ENCODE peak calls at places on chromosomes 16 and 17, in seven cellular contexts. One of them, this sample, is unnamed.
A peak's percentile ranks its signal among the peaks of the same experiment; 100 is the strongest.

GRCh38 chr17:80942360-80943345 is 49.0 kb upstream of the CHMP6 start:
- DNase-seq in upper lobe of right lung: peak; percentile 82
- DNase-seq in pancreas: peak; percentile 66
- DNase-seq in A549: no peak
- DNase-seq in tibial artery: peak; percentile 97
- DNase-seq in neural progenitor cell: no peak
- DNase-seq in mammary epithelial cell: no peak
- DNase-seq in this sample: no peak

GRCh38 chr16:83785455-83785854 is 22.3 kb upstream of the HSBP1 start:
- DNase-seq in upper lobe of right lung: no peak
- DNase-seq in pancreas: no peak
- DNase-seq in A549: no peak
- DNase-seq in tibial artery: no peak
- DNase-seq in neural progenitor cell: no peak
- DNase-seq in mammary epithelial cell: no peak
- DNase-seq in this sample: no peak

GRCh38 chr16:85457366-85457765 is 155.8 kb upstream of the GSE1 start:
- DNase-seq in upper lobe of right lung: no peak
- DNase-seq in pancreas: no peak
- DNase-seq in A549: no peak
- DNase-seq in tibial artery: no peak
- DNase-seq in neural progenitor cell: no peak
- DNase-seq in mammary epithelial cell: peak; percentile 46
- DNase-seq in this sample: peak; percentile 27

GRCh38 chr17:44112284-44113280 is 10.9 kb downstream of the HDAC5 start:
- DNase-seq in upper lobe of right lung: no peak
- DNase-seq in pancreas: no peak
- DNase-seq in A549: no peak
- DNase-seq in tibial artery: no peak
- DNase-seq in neural progenitor cell: no peak
- DNase-seq in mammary epithelial cell: no peak
- DNase-seq in this sample: no peak

GRCh38 chr17:65099941-65100315 is 37.2 kb upstream of the RGS9 start:
- DNase-seq in upper lobe of right lung: peak; percentile 70
- DNase-seq in pancreas: no peak
- DNase-seq in A549: peak; percentile 87
- DNase-seq in tibial artery: peak; percentile 49
- DNase-seq in neural progenitor cell: no peak
- DNase-seq in mammary epithelial cell: peak; percentile 83
- DNase-seq in this sample: peak; percentile 79

GRCh38 chr16:2810651-2811050 is 6.4 kb upstream of the PRSS21 start:
- DNase-seq in upper lobe of right lung: peak; percentile 23
- DNase-seq in pancreas: peak; percentile 24
- DNase-seq in A549: no peak
- DNase-seq in tibial artery: no peak
- DNase-seq in neural progenitor cell: no peak
- DNase-seq in mammary epithelial cell: no peak
- DNase-seq in this sample: no peak

GRCh38 chr16:74740795-74741304 is 33.8 kb downstream of the FA2H start:
- DNase-seq in upper lobe of right lung: no peak
- DNase-seq in pancreas: peak; percentile 87
- DNase-seq in A549: peak; percentile 95
- DNase-seq in tibial artery: no peak
- DNase-seq in neural progenitor cell: no peak
- DNase-seq in mammary epithelial cell: peak; percentile 83
- DNase-seq in this sample: peak; percentile 74

GRCh38 chr16:84218176-84218776 is 21.5 kb downstream of the KCNG4 start:
- DNase-seq in upper lobe of right lung: no peak
- DNase-seq in pancreas: no peak
- DNase-seq in A549: no peak
- DNase-seq in tibial artery: no peak
- DNase-seq in neural progenitor cell: no peak
- DNase-seq in mammary epithelial cell: no peak
- DNase-seq in this sample: no peak

GRCh38 chr16:81601008-81601428 is 156.4 kb downstream of the CMIP start:
- DNase-seq in upper lobe of right lung: no peak
- DNase-seq in pancreas: no peak
- DNase-seq in A549: peak; percentile 62
- DNase-seq in tibial artery: peak; percentile 35
- DNase-seq in neural progenitor cell: no peak
- DNase-seq in mammary epithelial cell: peak; percentile 97
- DNase-seq in this sample: peak; percentile 94

GRCh38 chr17:79711715-79712305 is 18.9 kb upstream of the ENPP7 start:
- DNase-seq in upper lobe of right lung: no peak
- DNase-seq in pancreas: no peak
- DNase-seq in A549: no peak
- DNase-seq in tibial artery: no peak
- DNase-seq in neural progenitor cell: no peak
- DNase-seq in mammary epithelial cell: no peak
- DNase-seq in this sample: no peak

GRCh38 chr17:27751166-27751565 is 49.2 kb downstream of the NOS2 start:
- DNase-seq in upper lobe of right lung: peak; percentile 40
- DNase-seq in pancreas: no peak
- DNase-seq in A549: no peak
- DNase-seq in tibial artery: no peak
- DNase-seq in neural progenitor cell: no peak
- DNase-seq in mammary epithelial cell: no peak
- DNase-seq in this sample: no peak

GRCh38 chr16:66052745-66053144 is 313.7 kb upstream of the CDH5 start:
- DNase-seq in upper lobe of right lung: no peak
- DNase-seq in pancreas: no peak
- DNase-seq in A549: no peak
- DNase-seq in tibial artery: no peak
- DNase-seq in neural progenitor cell: no peak
- DNase-seq in mammary epithelial cell: no peak
- DNase-seq in this sample: no peak

GRCh38 chr17:17681187-17681743 is at the start of gene RAI1:
- DNase-seq in upper lobe of right lung: peak; percentile 91
- DNase-seq in pancreas: peak; percentile 90
- DNase-seq in A549: peak; percentile 74
- DNase-seq in tibial artery: peak; percentile 59
- DNase-seq in neural progenitor cell: peak; percentile 90
- DNase-seq in mammary epithelial cell: peak; percentile 71
- DNase-seq in this sample: no peak

GRCh38 chr16:65409505-65409904 is 287.6 kb upstream of the CDH11 start:
- DNase-seq in upper lobe of right lung: no peak
- DNase-seq in pancreas: no peak
- DNase-seq in A549: no peak
- DNase-seq in tibial artery: no peak
- DNase-seq in neural progenitor cell: no peak
- DNase-seq in mammary epithelial cell: peak; percentile 64
- DNase-seq in this sample: peak; percentile 49

GRCh38 chr16:19748389-19749110 is 30.5 kb downstream of the IQCK start:
- DNase-seq in upper lobe of right lung: no peak
- DNase-seq in pancreas: no peak
- DNase-seq in A549: no peak
- DNase-seq in tibial artery: no peak
- DNase-seq in neural progenitor cell: no peak
- DNase-seq in mammary epithelial cell: no peak
- DNase-seq in this sample: peak; percentile 29

GRCh38 chr17:31499771-31500554 is 108.5 kb downstream of the RAB11FIP4 start:
- DNase-seq in upper lobe of right lung: peak; percentile 89
- DNase-seq in pancreas: peak; percentile 71
- DNase-seq in A549: no peak
- DNase-seq in tibial artery: no peak
- DNase-seq in neural progenitor cell: peak; percentile 51
- DNase-seq in mammary epithelial cell: peak; percentile 87
- DNase-seq in this sample: no peak

GRCh38 chr16:49513040-49513439 is 139.4 kb downstream of the C16orf78 start:
- DNase-seq in upper lobe of right lung: peak; percentile 6
- DNase-seq in pancreas: no peak
- DNase-seq in A549: peak; percentile 31
- DNase-seq in tibial artery: no peak
- DNase-seq in neural progenitor cell: peak; percentile 53
- DNase-seq in mammary epithelial cell: no peak
- DNase-seq in this sample: no peak

GRCh38 chr16:86317617-86318021 is 192.7 kb upstream of the FOXF1 start:
- DNase-seq in upper lobe of right lung: no peak
- DNase-seq in pancreas: no peak
- DNase-seq in A549: no peak
- DNase-seq in tibial artery: no peak
- DNase-seq in neural progenitor cell: no peak
- DNase-seq in mammary epithelial cell: no peak
- DNase-seq in this sample: no peak

GRCh38 chr16:15876503-15876902 is 11.9 kb downstream of the CEP20 start:
- DNase-seq in upper lobe of right lung: no peak
- DNase-seq in pancreas: no peak
- DNase-seq in A549: no peak
- DNase-seq in tibial artery: no peak
- DNase-seq in neural progenitor cell: no peak
- DNase-seq in mammary epithelial cell: no peak
- DNase-seq in this sample: no peak

GRCh38 chr17:76146053-76146875 is 5.2 kb upstream of the FOXJ1 start:
- DNase-seq in upper lobe of right lung: no peak
- DNase-seq in pancreas: no peak
- DNase-seq in A549: no peak
- DNase-seq in tibial artery: no peak
- DNase-seq in neural progenitor cell: no peak
- DNase-seq in mammary epithelial cell: no peak
- DNase-seq in this sample: no peak

GRCh38 chr16:72536673-72537435 is 364.9 kb upstream of the PMFBP1 start:
- DNase-seq in upper lobe of right lung: no peak
- DNase-seq in pancreas: no peak
- DNase-seq in A549: no peak
- DNase-seq in tibial artery: no peak
- DNase-seq in neural progenitor cell: no peak
- DNase-seq in mammary epithelial cell: no peak
- DNase-seq in this sample: no peak

GRCh38 chr17:53428913-53429312 is 393.8 kb upstream of the KIF2B start:
- DNase-seq in upper lobe of right lung: no peak
- DNase-seq in pancreas: no peak
- DNase-seq in A549: no peak
- DNase-seq in tibial artery: no peak
- DNase-seq in neural progenitor cell: no peak
- DNase-seq in mammary epithelial cell: no peak
- DNase-seq in this sample: no peak
- H3K4me1 ChIP-seq in upper lobe of right lung: no peaks in the 10 kb centered on the region
- H3K4me1 ChIP-seq in pancreas: no peaks in the 10 kb centered on the region
- H3K4me1 ChIP-seq in A549: no peaks in the 10 kb centered on the region
- H3K4me1 ChIP-seq in tibial artery: no peaks in the 10 kb centered on the region
- H3K4me1 ChIP-seq in neural progenitor cell: no peaks in the 10 kb centered on the region
- H3K4me1 ChIP-seq in mammary epithelial cell: no peaks in the 10 kb centered on the region
- H3K4me1 ChIP-seq in this sample: no peaks in the 10 kb centered on the region

GRCh38 chr17:20063665-20064648 is 54.8 kb downstream of the SPECC1 start:
- DNase-seq in upper lobe of right lung: peak; percentile 67
- DNase-seq in pancreas: no peak
- DNase-seq in A549: peak; percentile 86
- DNase-seq in tibial artery: peak; percentile 94
- DNase-seq in neural progenitor cell: no peak
- DNase-seq in mammary epithelial cell: peak; percentile 90
- DNase-seq in this sample: peak; percentile 64
- TF ChIP-seq CTCF in upper lobe of right lung: no peak
- TF ChIP-seq CTCF in pancreas: no peak
- TF ChIP-seq CTCF in A549: no peak
- TF ChIP-seq CTCF in tibial artery: no peak
- TF ChIP-seq CTCF in neural progenitor cell: no peak
- TF ChIP-seq CTCF in mammary epithelial cell: no peak
- TF ChIP-seq CTCF in this sample: no peak

DNA sequence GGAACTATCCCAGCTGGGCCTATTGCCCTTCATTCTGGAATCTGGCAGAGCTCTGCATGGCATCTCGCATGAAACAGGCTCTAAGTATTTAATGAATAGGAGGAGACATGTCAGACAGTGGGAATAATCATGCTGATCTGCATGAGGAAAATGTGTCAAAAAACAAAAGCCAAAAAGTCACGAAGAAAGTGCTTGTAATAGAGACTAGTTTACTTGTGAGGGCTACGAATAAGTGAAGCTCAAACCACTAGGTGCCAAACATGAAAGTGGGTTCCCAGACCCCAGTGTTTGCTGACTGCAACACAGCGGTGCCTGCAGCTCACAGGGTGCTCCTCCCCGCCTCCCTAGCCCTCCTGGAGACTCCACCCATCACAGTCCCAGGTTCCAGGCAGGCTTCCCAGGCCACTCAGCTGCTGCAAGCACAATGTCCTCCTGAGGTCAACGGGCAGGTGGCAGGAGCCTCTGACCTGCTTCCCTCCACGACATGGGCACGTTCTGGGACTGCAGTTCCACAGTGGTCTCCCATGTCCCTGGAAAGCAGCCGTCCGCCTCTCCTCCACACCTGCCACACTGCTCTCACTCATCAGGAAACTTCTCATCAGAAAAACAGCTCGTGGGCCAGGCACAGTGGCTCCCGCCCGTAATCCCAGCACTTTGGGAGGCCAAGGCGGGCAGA is 96.5 kb downstream of the ANKRD11 start:
- DNase-seq in upper lobe of right lung: peak; percentile 79
- DNase-seq in pancreas: no peak
- DNase-seq in A549: no peak
- DNase-seq in tibial artery: no peak
- DNase-seq in neural progenitor cell: no peak
- DNase-seq in mammary epithelial cell: no peak
- DNase-seq in this sample: peak; percentile 34
- H3K4me1 ChIP-seq in upper lobe of right lung: peaks cover 48% of the 10 kb centered on the region
- H3K4me1 ChIP-seq in pancreas: peaks cover 31% of the 10 kb centered on the region
- H3K4me1 ChIP-seq in A549: peaks cover 31% of the 10 kb centered on the region
- H3K4me1 ChIP-seq in tibial artery: peaks cover 18% of the 10 kb centered on the region
- H3K4me1 ChIP-seq in neural progenitor cell: peaks cover 6% of the 10 kb centered on the region
- H3K4me1 ChIP-seq in mammary epithelial cell: peaks cover 50% of the 10 kb centered on the region
- H3K4me1 ChIP-seq in this sample: peaks cover 44% of the 10 kb centered on the region

GRCh38 chr17:40777459-40777858 is 4.9 kb downstream of the KRT27 start:
- DNase-seq in upper lobe of right lung: no peak
- DNase-seq in pancreas: no peak
- DNase-seq in A549: no peak
- DNase-seq in tibial artery: no peak
- DNase-seq in neural progenitor cell: no peak
- DNase-seq in mammary epithelial cell: no peak
- DNase-seq in this sample: no peak

GRCh38 chr17:40777971-40778370 is 4.4 kb downstream of the KRT27 start:
- DNase-seq in upper lobe of right lung: no peak
- DNase-seq in pancreas: no peak
- DNase-seq in A549: no peak
- DNase-seq in tibial artery: no peak
- DNase-seq in neural progenitor cell: no peak
- DNase-seq in mammary epithelial cell: no peak
- DNase-seq in this sample: no peak

GRCh38 chr17:40779181-40779909 is 3.0 kb downstream of the KRT27 start:
- DNase-seq in upper lobe of right lung: peak; percentile 84
- DNase-seq in pancreas: peak; percentile 65
- DNase-seq in A549: peak; percentile 53
- DNase-seq in tibial artery: no peak
- DNase-seq in neural progenitor cell: no peak
- DNase-seq in mammary epithelial cell: no peak
- DNase-seq in this sample: no peak

GRCh38 chr17:40778466-40778865 is 3.9 kb downstream of the KRT27 start:
- DNase-seq in upper lobe of right lung: no peak
- DNase-seq in pancreas: no peak
- DNase-seq in A549: no peak
- DNase-seq in tibial artery: no peak
- DNase-seq in neural progenitor cell: no peak
- DNase-seq in mammary epithelial cell: peak; percentile 21
- DNase-seq in this sample: no peak

DNA sequence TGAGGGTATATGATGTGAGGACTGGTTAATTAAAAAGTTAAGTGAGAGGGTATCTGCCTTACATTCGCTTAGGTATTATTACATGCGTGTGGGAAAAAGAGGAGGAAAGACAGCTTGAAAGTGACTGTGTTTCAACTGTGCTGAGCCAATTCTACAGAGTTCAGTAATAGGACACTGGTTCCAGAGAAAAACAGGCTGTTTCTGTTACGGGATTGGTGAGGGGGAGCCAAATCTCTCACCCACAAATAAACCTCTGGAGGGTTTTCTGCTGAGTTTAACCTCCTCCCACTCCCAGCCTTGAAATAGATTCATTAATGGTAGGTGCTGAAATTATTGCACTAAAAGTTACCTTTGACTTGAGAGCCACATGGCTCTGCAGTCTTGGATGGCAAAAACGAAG is 3.9 kb upstream of the KRT26 start:
- DNase-seq in upper lobe of right lung: no peak
- DNase-seq in pancreas: no peak
- DNase-seq in A549: no peak
- DNase-seq in tibial artery: no peak
- DNase-seq in neural progenitor cell: no peak
- DNase-seq in mammary epithelial cell: no peak
- DNase-seq in this sample: no peak
- TF ChIP-seq CTCF in upper lobe of right lung: no peak
- TF ChIP-seq CTCF in pancreas: no peak
- TF ChIP-seq CTCF in A549: no peak
- TF ChIP-seq CTCF in tibial artery: no peak
- TF ChIP-seq CTCF in neural progenitor cell: no peak
- TF ChIP-seq CTCF in mammary epithelial cell: no peak
- TF ChIP-seq CTCF in this sample: no peak

This sample was measured in foreskin keratinocyte.